ENCODE peak calls at places on chromosomes 16 and 17, in five cellular contexts. F, E, G, P and I are unnamed samples.

GRCh38 chr17:79074650-79075432 is at the start of gene ENGASE:
- DNase-seq in F (peak; percentile 93), E (peak; percentile 58), G (peak; percentile 95), P (peak; percentile 83), I (peak; percentile 82)

GRCh38 chr17:8439681-8440080 is 4.0 kb downstream of the NDEL1 start:
- DNase-seq in F (no peak), E (no peak), G (no peak), P (no peak), I (no peak)

GRCh38 chr16:886084-886543 is 84.7 kb downstream of the LMF1 start:
- DNase-seq in F (no peak), E (no peak), G (no peak), P (no peak), I (no peak)

GRCh38 chr17:29005936-29006438 is at the start of gene SEZ6:
- DNase-seq in F (peak; percentile 77), E (peak; percentile 40), G (peak; percentile 71), P (peak; percentile 29), I (peak; percentile 78)

GRCh38 chr17:72421128-72422092 is 300.6 kb downstream of the SOX9 start:
- DNase-seq in F (no peak), E (no peak), G (no peak), P (no peak), I (no peak)

GRCh38 chr17:6505425-6506142 is 50.8 kb downstream of the PITPNM3 start:
- DNase-seq in F (no peak), E (no peak), G (no peak), P (no peak), I (no peak)

GRCh38 chr16:55373489-55373832 is 49.5 kb downstream of the IRX6 start:
- DNase-seq in F (no peak), E (no peak), G (no peak), P (no peak), I (no peak)

GRCh38 chr16:22120440-22120839 is 28.1 kb downstream of the VWA3A start:
- DNase-seq in F (no peak), E (no peak), G (no peak), P (no peak), I (no peak)

GRCh38 chr16:79269211-79269863 is 331.2 kb downstream of the MAF start:
- DNase-seq in F (no peak), E (no peak), G (no peak), P (peak; percentile 11), I (no peak)